ENCODE peak calls at places on chromosome 1, in five cellular contexts. Y is fibroblast of villous mesenchyme, X is fibroblast of mammary gland, M is brain microvascular endothelial cell, V is retinal pigment epithelial cell. H is an unnamed sample.

GRCh38 chr1:99776133-99776532 is 9.7 kb upstream of the FRRS1 start:
- DNase-seq in M (no peak), X (no peak), Y (no peak), V (no peak), H (no peak)

GRCh38 chr1:239858058-239858457 is 233.6 kb upstream of the FMN2 start:
- DNase-seq in X (peak), M (no peak), Y (no peak), V (peak), H (no peak)

GRCh38 chr1:112698366-112699310 is 8.3 kb downstream of the RHOC start:
- DNase-seq in V (no peak), X (no peak), M (no peak), Y (no peak), H (no peak)

GRCh38 chr1:41006942-41007865 is 14.3 kb downstream of the SLFNL1 start:
- DNase-seq in M (peak), X (peak), Y (no peak), V (no peak), H (no peak)

GRCh38 chr1:24905355-24905978 is 24.6 kb downstream of the RUNX3 start:
- DNase-seq in V (no peak), M (no peak), Y (no peak), X (no peak), H (peak)

GRCh38 chr1:221810406-221810805 is 68.5 kb upstream of the DUSP10 start:
- DNase-seq in Y (peak), X (peak), M (peak), V (no peak), H (no peak)

GRCh38 chr1:162943627-162944026 is 82.7 kb upstream of the CCDC190 start:
- DNase-seq in Y (peak), X (peak), M (no peak), V (no peak), H (no peak)

GRCh38 chr1:109228167-109228566 is 14.4 kb downstream of the SARS1 start:
- DNase-seq in M (no peak), Y (no peak), X (no peak), V (no peak), H (no peak)

GRCh38 chr1:66623812-66624211 is 89.9 kb downstream of the SGIP1 start:
- DNase-seq in M (peak), X (peak), Y (peak), V (no peak), H (no peak)

GRCh38 chr1:91282695-91283420 is 121.8 kb downstream of the HFM1 start:
- DNase-seq in Y (peak), V (peak), X (peak), M (peak), H (no peak)

GRCh38 chr1:165169028-165169427 is 187.5 kb downstream of the LMX1A start:
- DNase-seq in V (no peak), Y (no peak), M (no peak), X (no peak), H (no peak)

GRCh38 chr1:36132029-36132428 is 7.0 kb upstream of the COL8A2 start:
- DNase-seq in Y (no peak), V (no peak), M (no peak), X (no peak), H (no peak)

GRCh38 chr1:164772635-164773034 is 213.7 kb downstream of the PBX1 start:
- DNase-seq in V (peak), Y (peak), X (peak), M (peak), H (no peak)

GRCh38 chr1:184633785-184634184 is 120.9 kb downstream of the EDEM3 start:
- DNase-seq in M (no peak), V (no peak), Y (no peak), X (no peak), H (no peak)

GRCh38 chr1:244968431-244968830 is 104.1 kb upstream of the HNRNPU start:
- DNase-seq in Y (no peak), X (peak), M (no peak), V (no peak), H (no peak)

GRCh38 chr1:182192215-182192614 is 130.7 kb upstream of the ZNF648 start:
- DNase-seq in M (no peak), Y (no peak), X (no peak), V (no peak), H (no peak)

GRCh38 chr1:48203287-48203900 is 19.1 kb upstream of the SLC5A9 start:
- DNase-seq in Y (peak), V (no peak), X (peak), M (peak), H (no peak)

GRCh38 chr1:81547261-81547911 is 253.3 kb upstream of the ADGRL2 start:
- DNase-seq in Y (no peak), X (no peak), M (no peak), V (no peak), H (no peak)

GRCh38 chr1:53949023-53949611 is 3.0 kb downstream of the LRRC42 start:
- DNase-seq in Y (peak), V (no peak), X (peak), M (no peak), H (no peak)

GRCh38 chr1:84735483-84735882 is 45.2 kb upstream of the SSX2IP start:
- DNase-seq in X (no peak), Y (no peak), M (no peak), V (no peak), H (no peak)

GRCh38 chr1:17624540-17625256 is 85.2 kb downstream of the ARHGEF10L start:
- DNase-seq in M (peak), X (peak), V (peak), Y (peak), H (no peak)

GRCh38 chr1:150213170-150214098 is 22.5 kb downstream of the ANP32E start:
- DNase-seq in X (peak), V (peak), M (peak), Y (peak), H (peak)

GRCh38 chr1:116352349-116352813 is 20.7 kb upstream of the ATP1A1 start:
- DNase-seq in X (no peak), M (no peak), V (no peak), Y (no peak), H (no peak)

GRCh38 chr1:241695454-241696171 is 43.5 kb downstream of the WDR64 start:
- DNase-seq in X (no peak), Y (peak), M (no peak), V (no peak), H (no peak)

GRCh38 chr1:48530727-48531351 is 58.8 kb upstream of the SPATA6 start:
- DNase-seq in X (peak), V (peak), M (peak), Y (peak), H (no peak)

GRCh38 chr1:169765580-169766331 is 29.0 kb downstream of the METTL18 start:
- DNase-seq in M (no peak), X (no peak), Y (no peak), V (no peak), H (no peak)

GRCh38 chr1:240468616-240469015 is 143.3 kb downstream of the GREM2 start:
- DNase-seq in M (no peak), X (peak), Y (no peak), V (no peak), H (no peak)

GRCh38 chr1:2532485-2533160 is 2.6 kb upstream of the HES5 start:
- DNase-seq in X (no peak), V (no peak), Y (no peak), M (no peak), H (no peak)

GRCh38 chr1:87410771-87411170 is 82.1 kb downstream of the LMO4 start:
- DNase-seq in X (no peak), Y (peak), V (no peak), M (no peak), H (no peak)

GRCh38 chr1:111747282-111747734 is 8.1 kb upstream of the INKA2 start:
- DNase-seq in M (peak), Y (peak), X (peak), V (peak), H (no peak)

GRCh38 chr1:39398278-39399010 is 93.0 kb upstream of the BMP8A start:
- DNase-seq in X (peak), V (peak), Y (peak), M (peak), H (no peak)

GRCh38 chr1:209983953-209984352 is 45.9 kb downstream of the SYT14 start:
- DNase-seq in M (no peak), V (no peak), X (no peak), Y (no peak), H (no peak)

GRCh38 chr1:223123238-223123976 is 19.6 kb downstream of the TLR5 start:
- DNase-seq in M (peak), X (peak), Y (peak), V (no peak), H (peak)

GRCh38 chr1:844472-845026 is 79.2 kb upstream of the SAMD11 start:
- DNase-seq in V (no peak), Y (no peak), M (no peak), X (no peak), H (no peak)

GRCh38 chr1:54850737-54851136 is 36.3 kb downstream of the DHCR24 start:
- DNase-seq in X (peak), V (peak), M (peak), Y (peak), H (no peak)

DNA sequence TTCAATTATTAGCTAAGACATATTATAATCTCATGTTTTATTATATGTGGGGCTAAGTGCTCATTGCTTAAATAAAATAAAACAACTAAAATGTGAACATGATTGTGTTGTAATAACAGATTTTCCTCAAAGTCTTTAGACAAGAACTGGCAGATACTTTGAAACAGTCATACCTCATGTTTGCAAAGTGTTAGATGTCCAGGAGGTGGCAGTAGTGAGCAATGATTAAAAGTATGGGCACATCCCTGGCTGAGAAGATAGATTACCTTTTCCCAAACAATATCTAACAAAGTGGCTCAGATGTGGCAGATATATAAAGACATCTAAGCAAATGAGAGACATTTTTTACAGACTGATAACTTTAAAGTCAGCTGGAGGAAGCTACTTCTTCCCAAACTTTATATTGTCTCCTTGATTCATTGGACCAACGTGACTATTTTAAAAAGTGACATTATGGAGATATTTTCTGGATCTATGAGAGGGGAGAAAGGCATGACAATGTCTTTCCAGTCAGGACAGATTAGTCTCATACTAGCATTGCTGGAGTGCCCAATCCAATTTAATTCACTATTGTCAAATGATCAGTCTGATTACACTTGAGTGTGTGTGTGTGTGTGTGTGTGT is 269.8 kb downstream of the S1PR1 start:
- DNase-seq in V (no peak), M (peak), X (peak), Y (peak), H (no peak)
- TF ChIP-seq CTCF in V (peak), M (peak), X (peak), Y (peak), H (peak)

GRCh38 chr1:33014464-33015170 is 22.1 kb downstream of the AK2 start:
- DNase-seq in V (no peak), M (no peak), X (no peak), Y (no peak), H (no peak)
- TF ChIP-seq CTCF in V (no peak), M (peak), X (no peak), Y (no peak), H (no peak)

GRCh38 chr1:204104331-204105222 is 31.7 kb downstream of the SOX13 start:
- DNase-seq in M (peak), Y (peak), V (no peak), X (no peak), H (no peak)

GRCh38 chr1:204103121-204103741 is 30.3 kb downstream of the SOX13 start:
- DNase-seq in V (no peak), M (peak), X (no peak), Y (peak), H (no peak)

GRCh38 chr1:204102719-204103118 is 29.8 kb downstream of the SOX13 start:
- DNase-seq in X (no peak), M (no peak), Y (no peak), V (no peak), H (no peak)

GRCh38 chr1:204098683-204099082 is 25.8 kb downstream of the SOX13 start:
- DNase-seq in Y (no peak), X (no peak), V (no peak), M (no peak), H (no peak)

GRCh38 chr1:204102029-204102611 is 29.2 kb downstream of the SOX13 start:
- DNase-seq in X (no peak), Y (no peak), M (no peak), V (no peak), H (peak)
- TF ChIP-seq CTCF in X (no peak), Y (no peak), M (no peak), V (no peak), H (no peak)

GRCh38 chr1:115275216-115275615 is 62.8 kb downstream of the NGF start:
- DNase-seq in M (no peak), V (no peak), Y (peak), X (peak), H (no peak)
- TF ChIP-seq CTCF in M (peak), V (peak), Y (peak), X (peak), H (no peak)

DNA sequence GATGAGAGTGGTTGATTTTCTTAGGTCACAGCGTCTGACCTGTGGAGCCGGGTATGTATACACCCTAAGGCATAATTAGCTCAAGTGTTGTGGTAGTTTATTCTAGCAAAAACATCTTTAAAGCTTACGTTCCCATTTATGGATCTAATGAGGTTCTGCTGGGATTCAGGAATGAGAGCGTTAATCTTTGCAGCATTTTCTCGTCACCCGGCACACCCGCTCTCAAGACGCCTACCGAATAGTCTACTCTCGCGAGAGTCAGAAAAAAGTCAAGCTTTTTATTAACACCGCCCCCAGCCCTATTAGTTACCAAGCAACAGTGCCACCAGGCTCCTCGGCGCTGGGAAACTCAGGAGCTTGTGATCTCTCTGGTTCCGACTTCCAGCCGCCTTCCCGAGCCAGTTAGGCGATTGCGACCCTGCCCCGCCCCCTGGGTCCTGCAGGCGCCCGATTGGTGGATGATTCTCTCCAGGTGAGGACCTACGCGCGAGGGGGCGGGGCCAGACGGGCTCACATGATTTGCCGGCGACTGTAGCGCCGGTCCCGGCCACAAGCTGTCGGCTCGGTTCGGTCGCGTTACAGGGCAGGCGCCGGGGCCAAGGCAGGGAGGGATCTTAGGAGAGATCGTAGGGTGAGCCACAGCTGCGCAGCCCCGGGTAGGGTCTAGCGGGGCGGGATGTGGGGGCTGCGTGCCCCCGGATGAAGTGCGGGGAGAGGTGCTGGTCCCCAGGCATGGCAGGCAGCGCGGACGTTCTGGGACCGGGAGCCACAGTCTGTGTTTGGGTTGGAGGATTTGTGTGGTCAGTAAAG is at the start of gene PFKFB2:
- DNase-seq in X (peak), M (peak), V (peak), Y (peak), H (peak)
- TF ChIP-seq CTCF in X (no peak), M (no peak), V (peak), Y (no peak), H (no peak)

GRCh38 chr1:166902279-166902678 is 26.2 kb upstream of the TADA1 start:
- DNase-seq in V (no peak), Y (no peak), X (peak), M (peak), H (no peak)
- TF ChIP-seq CTCF in V (no peak), Y (no peak), X (no peak), M (no peak), H (no peak)

H was measured in natural killer cell.